ENCODE peak calls at places on chromosomes 13 and 19, in eight cellular contexts. D is breast epithelium, T is ovary, Q is PC-3, K is body of pancreas, R is heart left ventricle, F is heart right ventricle, V is cardiac muscle cell. U is an unnamed sample.

GRCh38 chr13:48346583-48346982 is 43.0 kb downstream of the RB1 start:
- DNase-seq in D (no peak), T (no peak), Q (no peak), K (no peak), R (no peak), F (no peak), V (no peak), U (no peak)

GRCh38 chr19:34639491-34640085 is 37.4 kb downstream of the SCGB2B2 start:
- DNase-seq in D (no peak), T (no peak), Q (peak; percentile 57), K (peak; percentile 73), R (peak; percentile 37), F (no peak), V (peak; percentile 79), U (peak; percentile 63)

GRCh38 chr19:15292847-15293582 is 39.3 kb downstream of the BRD4 start:
- DNase-seq in D (no peak), T (no peak), Q (no peak), K (peak; percentile 37), R (no peak), F (no peak), V (peak; percentile 54), U (peak; percentile 61)

GRCh38 chr19:46717716-46718143 is 816 bp upstream of the PRKD2 start:
- DNase-seq in D (no peak), T (no peak), Q (no peak), K (no peak), R (no peak), F (no peak), V (no peak), U (no peak)

GRCh38 chr19:46413262-46414031 is at the start of gene CCDC8:
- DNase-seq in D (peak; percentile 73), T (peak; percentile 96), Q (no peak), K (peak; percentile 96), R (peak; percentile 94), F (peak; percentile 86), V (peak; percentile 99), U (peak; percentile 98)

GRCh38 chr19:34277244-34277643 is 22.9 kb downstream of the GARRE1 start:
- DNase-seq in D (no peak), T (no peak), Q (no peak), K (no peak), R (no peak), F (no peak), V (no peak), U (no peak)

GRCh38 chr13:113420833-113421600 is 32.3 kb downstream of the ADPRHL1 start:
- DNase-seq in D (no peak), T (no peak), Q (no peak), K (no peak), R (peak; percentile 27), F (no peak), V (no peak), U (no peak)

GRCh38 chr19:50500060-50500752 is 10.8 kb downstream of the JOSD2 start:
- DNase-seq in D (no peak), T (no peak), Q (no peak), K (no peak), R (peak; percentile 90), F (peak; percentile 81), V (no peak), U (peak; percentile 98)

GRCh38 chr19:44875666-44876418 is 15.2 kb upstream of the TOMM40 start:
- DNase-seq in D (no peak), T (no peak), Q (peak; percentile 59), K (peak; percentile 63), R (no peak), F (no peak), V (peak; percentile 58), U (peak; percentile 66)

GRCh38 chr13:44334751-44335150 is 38.9 kb upstream of the SERP2 start:
- DNase-seq in D (no peak), T (no peak), Q (no peak), K (no peak), R (no peak), F (no peak), V (no peak), U (no peak)

GRCh38 chr13:111577956-111578595 is 257.6 kb downstream of the TEX29 start:
- DNase-seq in D (no peak), T (no peak), Q (no peak), K (no peak), R (no peak), F (no peak), V (no peak), U (no peak)

GRCh38 chr13:92775631-92776030 is 451.0 kb upstream of the GPC6 start:
- DNase-seq in D (no peak), T (no peak), Q (no peak), K (no peak), R (no peak), F (no peak), V (no peak), U (no peak)

GRCh38 chr19:5321851-5322681 is 18.5 kb downstream of the PTPRS start:
- DNase-seq in D (no peak), T (no peak), Q (no peak), K (no peak), R (peak; percentile 13), F (no peak), V (no peak), U (peak; percentile 24)

GRCh38 chr13:81194362-81194761 is 853.4 kb upstream of the SPRY2 start:
- DNase-seq in D (no peak), T (no peak), Q (no peak), K (no peak), R (no peak), F (no peak), V (no peak), U (no peak)

GRCh38 chr19:6835501-6835900 is 51.9 kb upstream of the ADGRE1 start:
- DNase-seq in D (no peak), T (no peak), Q (no peak), K (no peak), R (no peak), F (no peak), V (no peak), U (no peak)

DNA sequence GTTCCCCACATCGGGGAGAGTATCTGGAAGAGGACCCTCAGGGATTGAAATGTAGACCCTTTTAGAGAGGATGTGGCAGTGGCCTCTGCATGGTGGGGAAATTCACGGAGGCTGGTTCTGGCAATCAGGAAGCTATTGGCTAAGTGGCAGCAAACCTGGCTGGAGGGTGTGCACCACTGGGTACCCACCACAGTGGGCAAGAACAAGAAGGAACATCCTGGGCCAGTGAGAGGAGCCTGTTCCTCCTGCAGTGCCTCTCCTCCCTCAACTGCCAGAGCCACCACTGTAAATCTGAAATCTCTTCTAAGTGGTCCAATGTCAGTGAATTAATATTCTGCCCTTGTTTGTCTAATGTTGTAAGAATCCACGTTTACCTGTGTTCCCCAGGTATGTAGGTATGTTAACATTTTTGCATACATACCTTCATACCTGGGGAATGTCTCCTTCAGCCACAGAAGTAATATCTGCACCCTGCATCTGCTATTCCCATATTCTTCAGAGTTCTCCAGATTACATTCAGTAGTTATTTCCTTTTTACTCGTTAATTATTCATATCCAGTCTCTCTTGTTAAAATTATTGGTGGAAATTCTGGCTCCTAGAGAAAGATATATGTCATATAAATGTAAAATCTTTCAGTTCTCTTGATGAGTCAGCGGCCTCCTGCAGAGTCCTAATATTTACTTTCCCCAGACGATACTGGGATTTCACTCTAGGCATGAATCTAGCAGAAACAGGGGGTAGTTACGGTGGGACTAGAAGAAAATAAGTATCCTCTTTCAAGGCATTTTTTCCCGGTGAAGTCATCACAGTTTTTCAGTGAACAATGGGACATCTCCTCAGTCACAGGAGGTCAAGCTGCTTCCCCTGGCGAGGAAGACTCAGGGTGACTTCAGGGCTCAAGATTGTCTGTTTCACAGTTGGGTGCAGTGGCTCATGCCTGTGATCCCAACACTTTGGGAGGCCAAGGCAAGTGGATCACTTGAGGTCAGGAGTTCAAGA is 148.3 kb downstream of the MYO16 start:
- DNase-seq in D (no peak), T (no peak), Q (peak; percentile 85), K (no peak), R (no peak), F (no peak), V (no peak), U (peak; percentile 11)
- H3K36me3 ChIP-seq in D (no peaks in the 10 kb centered on the region), T (no peaks in the 10 kb centered on the region), Q (no peaks in the 10 kb centered on the region), K (no peaks in the 10 kb centered on the region), R (no peaks in the 10 kb centered on the region), F (no peaks in the 10 kb centered on the region), V (no peaks in the 10 kb centered on the region), U (no peaks in the 10 kb centered on the region)

DNA sequence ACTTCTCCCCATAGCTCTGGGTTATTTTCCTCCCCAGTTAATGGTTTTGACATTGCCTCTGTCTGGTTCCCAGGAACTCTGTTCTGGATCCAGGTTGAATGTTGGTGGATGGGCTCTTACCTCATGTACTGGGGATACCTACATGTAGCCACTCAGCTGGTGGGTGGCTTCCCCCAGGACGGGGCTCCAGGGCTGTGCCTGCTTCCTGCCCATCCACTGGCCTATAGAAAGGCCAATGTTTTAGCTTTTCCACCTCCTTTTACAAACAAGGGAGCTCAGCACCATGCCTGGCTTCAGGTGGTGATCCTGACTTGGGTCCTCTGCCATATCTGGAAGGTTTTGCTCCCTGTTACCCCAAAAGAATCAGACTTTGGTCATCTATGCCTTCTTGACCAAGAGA is 120.2 kb downstream of the AKAP11 start:
- DNase-seq in D (no peak), T (no peak), Q (no peak), K (no peak), R (no peak), F (no peak), V (no peak), U (no peak)
- H3K4me1 ChIP-seq in D (no peaks in the 10 kb centered on the region), T (no peaks in the 10 kb centered on the region), Q (peaks cover 10% of the 10 kb centered on the region), K (no peaks in the 10 kb centered on the region), R (peaks cover 3% of the 10 kb centered on the region), F (no peaks in the 10 kb centered on the region), V (no peaks in the 10 kb centered on the region), U (no peaks in the 10 kb centered on the region)

DNA sequence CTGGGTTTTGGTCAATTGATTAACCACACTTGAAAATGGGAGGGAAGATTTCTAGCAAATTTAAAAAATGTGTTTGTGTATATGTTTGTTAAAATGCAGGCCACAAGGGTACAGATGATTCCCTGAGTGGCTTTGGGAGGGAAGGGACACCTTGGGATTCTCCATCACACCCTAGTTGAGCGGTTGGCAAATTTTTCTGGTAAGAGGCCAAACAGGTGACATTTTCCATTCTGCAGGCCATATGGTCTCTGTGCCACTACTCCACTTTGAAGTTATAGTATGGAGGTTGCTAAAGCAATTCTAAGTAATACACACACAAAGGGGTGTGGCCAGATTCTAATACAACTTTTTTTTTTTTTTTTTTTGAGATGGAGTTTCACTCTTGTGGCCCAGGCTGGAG is 12.9 kb upstream of the MED26 start:
- DNase-seq in D (no peak), T (no peak), Q (no peak), K (no peak), R (no peak), F (no peak), V (no peak), U (no peak)
- H3K36me3 ChIP-seq in D (no peaks in the 10 kb centered on the region), T (no peaks in the 10 kb centered on the region), Q (peaks cover 31% of the 10 kb centered on the region), K (peaks cover 4% of the 10 kb centered on the region), R (peaks cover 91% of the 10 kb centered on the region), F (peaks cover 6% of the 10 kb centered on the region), V (peaks cover 20% of the 10 kb centered on the region), U (peaks cover 64% of the 10 kb centered on the region)

GRCh38 chr19:1135454-1135853 is 31.7 kb downstream of the GPX4 start:
- DNase-seq in D (no peak), T (no peak), Q (no peak), K (no peak), R (no peak), F (no peak), V (no peak), U (no peak)

GRCh38 chr19:1136201-1136600 is 32.4 kb downstream of the GPX4 start:
- DNase-seq in D (peak; percentile 65), T (no peak), Q (no peak), K (no peak), R (no peak), F (no peak), V (no peak), U (no peak)

GRCh38 chr19:1132625-1133383 is 29.0 kb downstream of the GPX4 start:
- DNase-seq in D (no peak), T (peak; percentile 57), Q (no peak), K (no peak), R (no peak), F (no peak), V (peak; percentile 54), U (no peak)

GRCh38 chr19:1133471-1133929 is 29.7 kb downstream of the GPX4 start:
- DNase-seq in D (no peak), T (no peak), Q (no peak), K (peak; percentile 43), R (no peak), F (no peak), V (peak; percentile 26), U (peak; percentile 33)

GRCh38 chr19:1134431-1134830 is 30.6 kb downstream of the GPX4 start:
- DNase-seq in D (no peak), T (no peak), Q (no peak), K (no peak), R (no peak), F (no peak), V (peak; percentile 76), U (no peak)
- H3K4me1 ChIP-seq in D (peaks cover 45% of the 10 kb centered on the region), T (peaks cover 22% of the 10 kb centered on the region), Q (no peaks in the 10 kb centered on the region), K (peaks cover 27% of the 10 kb centered on the region), R (peaks cover 45% of the 10 kb centered on the region), F (peaks cover 41% of the 10 kb centered on the region), V (peaks cover 15% of the 10 kb centered on the region), U (no peaks in the 10 kb centered on the region)